ENCODE peak calls at places on chromosome 16, in five cellular contexts. N is ovary, H is IMR-90, Z is prostate gland, J is sigmoid colon. B is an unnamed sample.

GRCh38 chr16:58426960-58427359 is 34.7 kb downstream of the GINS3 start:
- DNase-seq in N (no peak), H (no peak), Z (no peak), J (no peak), B (no peak)

GRCh38 chr16:1010266-1010665 is 28.7 kb downstream of the SOX8 start:
- DNase-seq in N (no peak), H (no peak), Z (no peak), J (no peak), B (no peak)

GRCh38 chr16:89863741-89864391 is 9.5 kb upstream of the TCF25 start:
- DNase-seq in N (no peak), H (peak), Z (no peak), J (no peak), B (no peak)

GRCh38 chr16:72877374-72878028 is 170.4 kb downstream of the ZFHX3 start:
- DNase-seq in N (no peak), H (peak), Z (no peak), J (no peak), B (no peak)

GRCh38 chr16:59881366-59881765 is 1147.2 kb upstream of the GOT2 start:
- DNase-seq in N (no peak), H (no peak), Z (no peak), J (no peak), B (no peak)

GRCh38 chr16:85364323-85365040 is 248.6 kb upstream of the GSE1 start:
- DNase-seq in N (no peak), H (no peak), Z (no peak), J (no peak), B (no peak)

GRCh38 chr16:87829123-87829980 is 40.0 kb downstream of the SLC7A5 start:
- DNase-seq in N (no peak), H (no peak), Z (no peak), J (no peak), B (no peak)

GRCh38 chr16:77585852-77586251 is 136.5 kb upstream of the NUDT7 start:
- DNase-seq in N (no peak), H (peak), Z (no peak), J (no peak), B (no peak)

GRCh38 chr16:89049484-89050118 is 44.1 kb upstream of the ACSF3 start:
- DNase-seq in N (no peak), H (no peak), Z (no peak), J (peak), B (no peak)

GRCh38 chr16:6642271-6642670 is 690.4 kb upstream of the RBFOX1 start:
- DNase-seq in N (no peak), H (no peak), Z (no peak), J (no peak), B (no peak)

GRCh38 chr16:85202631-85203461 is 90.6 kb upstream of the CIBAR2 start:
- DNase-seq in N (peak), H (peak), Z (no peak), J (peak), B (no peak)

GRCh38 chr16:89869911-89870310 is 3.5 kb upstream of the TCF25 start:
- DNase-seq in N (no peak), H (no peak), Z (no peak), J (no peak), B (no peak)

GRCh38 chr16:86575095-86575685 is 3.2 kb upstream of the FOXL1 start:
- DNase-seq in N (no peak), H (no peak), Z (no peak), J (no peak), B (no peak)
- H3K4me3 ChIP-seq in N (no peak), H (no peak), Z (no peak), J (peak), B (no peak)

GRCh38 chr16:28930652-28931051 is 1.1 kb upstream of the CD19 start:
- DNase-seq in N (no peak), H (no peak), Z (no peak), J (no peak), B (no peak)
- TF ChIP-seq POLR2A in N (no peak), H (no peak), Z (no peak), J (no peak), B (no peak)

GRCh38 chr16:21339269-21339641 is 61.2 kb upstream of the CRYM start:
- DNase-seq in N (no peak), H (no peak), Z (no peak), J (no peak), B (no peak)
- H3K27ac ChIP-seq in N (no peak), H (no peak), Z (no peak), J (no peak), B (no peak)

DNA sequence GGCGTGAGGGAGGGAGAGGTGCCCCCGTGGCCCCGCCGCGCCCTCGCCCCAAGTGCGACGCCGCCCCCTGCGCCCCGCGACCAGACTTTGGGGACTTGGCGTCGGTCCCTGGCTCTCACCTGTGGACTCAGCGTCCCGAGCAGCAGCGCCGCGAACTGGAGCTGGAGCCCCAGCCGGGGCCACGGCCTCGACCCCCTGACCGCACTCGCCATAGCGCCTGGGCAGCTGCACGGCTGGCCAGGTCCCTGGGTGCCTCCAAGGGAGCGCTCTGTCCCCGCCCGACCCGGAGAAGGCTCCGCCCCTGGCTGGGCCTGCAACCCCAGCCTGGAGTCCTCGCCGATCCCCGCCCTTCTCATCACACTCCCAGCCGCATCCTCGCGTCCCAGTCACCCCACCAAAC is at the start of gene ERN2:
- DNase-seq in N (no peak), H (no peak), Z (no peak), J (no peak), B (no peak)
- H3K4me3 ChIP-seq in N (peak), H (no peak), Z (no peak), J (no peak), B (no peak)

GRCh38 chr16:5071681-5072333 is at the start of gene ALG1:
- DNase-seq in N (peak), H (peak), Z (peak), J (peak), B (peak)
- TF ChIP-seq POLR2A in N (peak), H (peak), Z (peak), J (peak), B (peak)

GRCh38 chr16:8961811-8962390 is 1.8 kb downstream of the USP7 start:
- DNase-seq in N (no peak), H (no peak), Z (no peak), J (no peak), B (no peak)
- H3K27ac ChIP-seq in N (no peak), H (no peak), Z (no peak), J (no peak), B (peak)

GRCh38 chr16:30892670-30893069 is 1.2 kb downstream of the BCL7C start:
- DNase-seq in N (no peak), H (no peak), Z (no peak), J (no peak), B (no peak)
- H3K4me3 ChIP-seq in N (no peak), H (peak), Z (no peak), J (peak), B (no peak)

GRCh38 chr16:4260360-4260759 is 12.5 kb downstream of the TFAP4 start:
- DNase-seq in N (no peak), H (no peak), Z (peak), J (no peak), B (no peak)
- TF ChIP-seq POLR2A in N (no peak), H (no peak), Z (no peak), J (no peak), B (no peak)

DNA sequence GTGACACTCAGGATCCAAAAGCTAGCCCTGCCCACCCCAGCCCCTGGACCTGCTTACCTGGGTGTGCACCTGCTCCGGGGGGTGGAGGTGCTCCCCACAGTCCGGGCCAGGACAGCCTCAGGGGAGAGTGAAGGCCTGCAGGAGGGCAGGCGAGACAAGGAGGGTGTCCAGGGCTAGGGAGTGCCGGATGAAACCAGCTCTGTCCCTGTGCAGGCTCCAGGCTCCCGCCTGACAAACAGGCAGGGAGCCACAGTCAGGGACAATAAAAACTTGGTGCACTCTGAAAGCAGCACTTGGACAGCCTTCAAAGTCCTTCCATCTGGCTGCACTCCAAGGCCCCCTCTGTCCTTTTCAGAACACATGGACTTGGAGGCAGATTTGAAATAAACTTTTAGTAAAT is 3.9 kb downstream of the PAQR4 start:
- DNase-seq in N (no peak), H (no peak), Z (peak), J (no peak), B (no peak)
- H3K27ac ChIP-seq in N (no peak), H (no peak), Z (peak), J (no peak), B (no peak)